ENCODE peak calls at places on chromosome 13, in seven cellular contexts. S is DMS153; J is head of caudate nucleus; K is hepatocyte; X is Ammon's horn; T is activated CD4-positive, alpha-beta T cell treated with anti-CD3 and anti-CD28 coated beads, Interleukin-2, amount 50 U/mL, for 4 hours; H is activated naive CD4-positive, alpha-beta T cell treated with anti-CD3 and anti-CD28 coated beads for 36 hours. G is an unnamed sample.

GRCh38 chr13:72255908-72256307 is 388.9 kb upstream of the DACH1 start:
- DNase-seq in S (peak), J (peak), K (peak), X (peak), T (no peak), H (no peak), G (no peak)

GRCh38 chr13:51970251-51970793 is 40.9 kb downstream of the ATP7B start:
- DNase-seq in S (no peak), J (no peak), K (no peak), X (no peak), T (no peak), H (no peak), G (no peak)

GRCh38 chr13:91017031-91017668 is 330.3 kb upstream of the MIR17HG start:
- DNase-seq in S (no peak), J (peak), K (peak), X (peak), T (no peak), H (peak), G (peak)

GRCh38 chr13:50389726-50390125 is 374.5 kb downstream of the KCNRG start:
- DNase-seq in S (peak), J (no peak), K (no peak), X (peak), T (no peak), H (no peak), G (peak)

GRCh38 chr13:101425156-101425471 is 8.8 kb upstream of the NALCN start:
- DNase-seq in S (no peak), J (no peak), K (no peak), X (no peak), T (no peak), H (no peak), G (no peak)

GRCh38 chr13:35346494-35346893 is 130.0 kb downstream of the MAB21L1 start:
- DNase-seq in S (no peak), J (no peak), K (no peak), X (no peak), T (no peak), H (no peak), G (no peak)

GRCh38 chr13:100673376-100673830 is 1.2 kb downstream of the TMTC4 start:
- DNase-seq in S (no peak), J (no peak), K (peak), X (no peak), T (no peak), H (no peak), G (no peak)

GRCh38 chr13:112894423-112894672 is 74.7 kb upstream of the MCF2L start:
- DNase-seq in S (no peak), J (no peak), K (no peak), X (no peak), T (no peak), H (no peak), G (peak)

GRCh38 chr13:94329754-94330551 is 149.5 kb downstream of the DCT start:
- DNase-seq in S (no peak), J (no peak), K (peak), X (no peak), T (no peak), H (no peak), G (no peak)

GRCh38 chr13:84896128-84896527 is 903.1 kb downstream of the SLITRK6 start:
- DNase-seq in S (peak), J (peak), K (peak), X (peak), T (peak), H (peak), G (peak)

GRCh38 chr13:87884874-87885273 is 213.7 kb downstream of the SLITRK5 start:
- DNase-seq in S (peak), J (peak), K (peak), X (peak), T (no peak), H (no peak), G (peak)

GRCh38 chr13:52848455-52849190 is at the start of gene PCDH8:
- DNase-seq in S (peak), J (peak), K (peak), X (peak), T (no peak), H (no peak), G (peak)

GRCh38 chr13:27463500-27463899 is 13.1 kb upstream of the MTIF3 start:
- DNase-seq in S (no peak), J (no peak), K (no peak), X (no peak), T (no peak), H (no peak), G (no peak)

GRCh38 chr13:113489171-113489548 is 1.4 kb downstream of the DCUN1D2 start:
- DNase-seq in S (no peak), J (no peak), K (peak), X (no peak), T (no peak), H (no peak), G (no peak)

GRCh38 chr13:49395416-49396277 is 48.2 kb downstream of the CAB39L start:
- DNase-seq in S (no peak), J (no peak), K (no peak), X (no peak), T (no peak), H (no peak), G (no peak)

GRCh38 chr13:100954430-100955361 is 280.1 kb upstream of the TMTC4 start:
- DNase-seq in S (no peak), J (no peak), K (no peak), X (no peak), T (no peak), H (no peak), G (no peak)

GRCh38 chr13:27853871-27854270 is 61.6 kb downstream of the GSX1 start:
- DNase-seq in S (no peak), J (no peak), K (no peak), X (no peak), T (no peak), H (no peak), G (no peak)

GRCh38 chr13:24159921-24160324 is 597 bp upstream of the SPATA13 start:
- DNase-seq in S (no peak), J (no peak), K (no peak), X (no peak), T (no peak), H (no peak), G (peak)